ENCODE peak calls at places on chromosomes 7 and 10, in five cellular contexts. One of them, this sample, is unnamed.
A peak's percentile ranks its signal among the peaks of the same experiment; 100 is the strongest.

GRCh38 chr7:74059681-74060588 is 23.7 kb upstream of the LIMK1 start:
- DNase-seq in stimulated activated CD4-positive, alpha-beta T cell treated with anti-CD3 and anti-CD28 coated beads, Interleukin-12 subunit alpha, Interleukin-12 subunit beta, amount 100 ng/mL, for 48 hours: no peak
- DNase-seq in NCI-H2081: no peak
- DNase-seq in CD8-positive, alpha-beta memory T cell: no peak
- DNase-seq in small intestine: peak; percentile 95
- DNase-seq in this sample: no peak

GRCh38 chr10:48469516-48470020 is 135.3 kb downstream of the ARHGAP22 start:
- DNase-seq in stimulated activated CD4-positive, alpha-beta T cell treated with anti-CD3 and anti-CD28 coated beads, Interleukin-12 subunit alpha, Interleukin-12 subunit beta, amount 100 ng/mL, for 48 hours: no peak
- DNase-seq in NCI-H2081: no peak
- DNase-seq in CD8-positive, alpha-beta memory T cell: no peak
- DNase-seq in small intestine: no peak
- DNase-seq in this sample: no peak

GRCh38 chr10:71536332-71536731 is 139.6 kb downstream of the CDH23 start:
- DNase-seq in stimulated activated CD4-positive, alpha-beta T cell treated with anti-CD3 and anti-CD28 coated beads, Interleukin-12 subunit alpha, Interleukin-12 subunit beta, amount 100 ng/mL, for 48 hours: no peak
- DNase-seq in NCI-H2081: no peak
- DNase-seq in CD8-positive, alpha-beta memory T cell: no peak
- DNase-seq in small intestine: no peak
- DNase-seq in this sample: no peak

GRCh38 chr10:118904284-118904683 is 125.2 kb upstream of the NANOS1 start:
- DNase-seq in stimulated activated CD4-positive, alpha-beta T cell treated with anti-CD3 and anti-CD28 coated beads, Interleukin-12 subunit alpha, Interleukin-12 subunit beta, amount 100 ng/mL, for 48 hours: no peak
- DNase-seq in NCI-H2081: no peak
- DNase-seq in CD8-positive, alpha-beta memory T cell: no peak
- DNase-seq in small intestine: no peak
- DNase-seq in this sample: no peak

GRCh38 chr7:73703985-73704639 is 15.4 kb downstream of the STX1A start:
- DNase-seq in stimulated activated CD4-positive, alpha-beta T cell treated with anti-CD3 and anti-CD28 coated beads, Interleukin-12 subunit alpha, Interleukin-12 subunit beta, amount 100 ng/mL, for 48 hours: no peak
- DNase-seq in NCI-H2081: no peak
- DNase-seq in CD8-positive, alpha-beta memory T cell: peak; percentile 28
- DNase-seq in small intestine: peak; percentile 79
- DNase-seq in this sample: no peak

GRCh38 chr10:117262296-117263293 is 21.7 kb downstream of the SLC18A2 start:
- DNase-seq in stimulated activated CD4-positive, alpha-beta T cell treated with anti-CD3 and anti-CD28 coated beads, Interleukin-12 subunit alpha, Interleukin-12 subunit beta, amount 100 ng/mL, for 48 hours: no peak
- DNase-seq in NCI-H2081: no peak
- DNase-seq in CD8-positive, alpha-beta memory T cell: no peak
- DNase-seq in small intestine: peak; percentile 38
- DNase-seq in this sample: no peak

GRCh38 chr10:125148021-125148439 is 12.3 kb downstream of the CTBP2 start:
- DNase-seq in stimulated activated CD4-positive, alpha-beta T cell treated with anti-CD3 and anti-CD28 coated beads, Interleukin-12 subunit alpha, Interleukin-12 subunit beta, amount 100 ng/mL, for 48 hours: no peak
- DNase-seq in NCI-H2081: no peak
- DNase-seq in CD8-positive, alpha-beta memory T cell: no peak
- DNase-seq in small intestine: peak; percentile 26
- DNase-seq in this sample: no peak

GRCh38 chr10:99965700-99966099 is 44.0 kb downstream of the DNMBP start:
- DNase-seq in stimulated activated CD4-positive, alpha-beta T cell treated with anti-CD3 and anti-CD28 coated beads, Interleukin-12 subunit alpha, Interleukin-12 subunit beta, amount 100 ng/mL, for 48 hours: no peak
- DNase-seq in NCI-H2081: no peak
- DNase-seq in CD8-positive, alpha-beta memory T cell: no peak
- DNase-seq in small intestine: no peak
- DNase-seq in this sample: no peak

GRCh38 chr10:22027666-22028238 is 24.2 kb upstream of the DNAJC1 start:
- DNase-seq in stimulated activated CD4-positive, alpha-beta T cell treated with anti-CD3 and anti-CD28 coated beads, Interleukin-12 subunit alpha, Interleukin-12 subunit beta, amount 100 ng/mL, for 48 hours: no peak
- DNase-seq in NCI-H2081: no peak
- DNase-seq in CD8-positive, alpha-beta memory T cell: no peak
- DNase-seq in small intestine: no peak
- DNase-seq in this sample: no peak

GRCh38 chr10:108782411-108782810 is 1140.9 kb downstream of the XPNPEP1 start:
- DNase-seq in stimulated activated CD4-positive, alpha-beta T cell treated with anti-CD3 and anti-CD28 coated beads, Interleukin-12 subunit alpha, Interleukin-12 subunit beta, amount 100 ng/mL, for 48 hours: no peak
- DNase-seq in NCI-H2081: no peak
- DNase-seq in CD8-positive, alpha-beta memory T cell: no peak
- DNase-seq in small intestine: no peak
- DNase-seq in this sample: no peak

GRCh38 chr7:101743241-101743994 is 74.0 kb upstream of the CUX1 start:
- DNase-seq in stimulated activated CD4-positive, alpha-beta T cell treated with anti-CD3 and anti-CD28 coated beads, Interleukin-12 subunit alpha, Interleukin-12 subunit beta, amount 100 ng/mL, for 48 hours: peak; percentile 50
- DNase-seq in NCI-H2081: peak; percentile 39
- DNase-seq in CD8-positive, alpha-beta memory T cell: peak; percentile 77
- DNase-seq in small intestine: peak; percentile 70
- DNase-seq in this sample: peak; percentile 27

GRCh38 chr7:55550838-55551537 is 21.3 kb downstream of the VOPP1 start:
- DNase-seq in stimulated activated CD4-positive, alpha-beta T cell treated with anti-CD3 and anti-CD28 coated beads, Interleukin-12 subunit alpha, Interleukin-12 subunit beta, amount 100 ng/mL, for 48 hours: no peak
- DNase-seq in NCI-H2081: no peak
- DNase-seq in CD8-positive, alpha-beta memory T cell: no peak
- DNase-seq in small intestine: peak; percentile 74
- DNase-seq in this sample: no peak

GRCh38 chr7:2870471-2870941 is 26.4 kb upstream of the GNA12 start:
- DNase-seq in stimulated activated CD4-positive, alpha-beta T cell treated with anti-CD3 and anti-CD28 coated beads, Interleukin-12 subunit alpha, Interleukin-12 subunit beta, amount 100 ng/mL, for 48 hours: peak; percentile 47
- DNase-seq in NCI-H2081: no peak
- DNase-seq in CD8-positive, alpha-beta memory T cell: no peak
- DNase-seq in small intestine: peak; percentile 44
- DNase-seq in this sample: no peak

GRCh38 chr7:2010551-2011265 is 222.0 kb downstream of the MAD1L1 start:
- DNase-seq in stimulated activated CD4-positive, alpha-beta T cell treated with anti-CD3 and anti-CD28 coated beads, Interleukin-12 subunit alpha, Interleukin-12 subunit beta, amount 100 ng/mL, for 48 hours: no peak
- DNase-seq in NCI-H2081: no peak
- DNase-seq in CD8-positive, alpha-beta memory T cell: no peak
- DNase-seq in small intestine: no peak
- DNase-seq in this sample: no peak

GRCh38 chr10:24305551-24306506 is 96.9 kb downstream of the KIAA1217 start:
- DNase-seq in stimulated activated CD4-positive, alpha-beta T cell treated with anti-CD3 and anti-CD28 coated beads, Interleukin-12 subunit alpha, Interleukin-12 subunit beta, amount 100 ng/mL, for 48 hours: no peak
- DNase-seq in NCI-H2081: no peak
- DNase-seq in CD8-positive, alpha-beta memory T cell: no peak
- DNase-seq in small intestine: no peak
- DNase-seq in this sample: no peak

GRCh38 chr10:65950075-65950474 is 975.8 kb upstream of the LRRTM3 start:
- DNase-seq in stimulated activated CD4-positive, alpha-beta T cell treated with anti-CD3 and anti-CD28 coated beads, Interleukin-12 subunit alpha, Interleukin-12 subunit beta, amount 100 ng/mL, for 48 hours: no peak
- DNase-seq in NCI-H2081: no peak
- DNase-seq in CD8-positive, alpha-beta memory T cell: no peak
- DNase-seq in small intestine: no peak
- DNase-seq in this sample: no peak

GRCh38 chr7:75945297-75946168 is 30.6 kb downstream of the POR start:
- DNase-seq in stimulated activated CD4-positive, alpha-beta T cell treated with anti-CD3 and anti-CD28 coated beads, Interleukin-12 subunit alpha, Interleukin-12 subunit beta, amount 100 ng/mL, for 48 hours: no peak
- DNase-seq in NCI-H2081: no peak
- DNase-seq in CD8-positive, alpha-beta memory T cell: no peak
- DNase-seq in small intestine: peak; percentile 94
- DNase-seq in this sample: no peak

GRCh38 chr7:29607889-29608288 is 44.3 kb downstream of the PRR15 start:
- DNase-seq in stimulated activated CD4-positive, alpha-beta T cell treated with anti-CD3 and anti-CD28 coated beads, Interleukin-12 subunit alpha, Interleukin-12 subunit beta, amount 100 ng/mL, for 48 hours: no peak
- DNase-seq in NCI-H2081: no peak
- DNase-seq in CD8-positive, alpha-beta memory T cell: no peak
- DNase-seq in small intestine: peak; percentile 67
- DNase-seq in this sample: no peak

GRCh38 chr10:70757856-70758255 is 27.3 kb downstream of the TBATA start:
- DNase-seq in stimulated activated CD4-positive, alpha-beta T cell treated with anti-CD3 and anti-CD28 coated beads, Interleukin-12 subunit alpha, Interleukin-12 subunit beta, amount 100 ng/mL, for 48 hours: no peak
- DNase-seq in NCI-H2081: no peak
- DNase-seq in CD8-positive, alpha-beta memory T cell: no peak
- DNase-seq in small intestine: no peak
- DNase-seq in this sample: no peak

GRCh38 chr7:151792011-151792410 is 84.9 kb downstream of the PRKAG2 start:
- DNase-seq in stimulated activated CD4-positive, alpha-beta T cell treated with anti-CD3 and anti-CD28 coated beads, Interleukin-12 subunit alpha, Interleukin-12 subunit beta, amount 100 ng/mL, for 48 hours: no peak
- DNase-seq in NCI-H2081: no peak
- DNase-seq in CD8-positive, alpha-beta memory T cell: no peak
- DNase-seq in small intestine: no peak
- DNase-seq in this sample: no peak

GRCh38 chr10:6778992-6779701 is 199.1 kb upstream of the PRKCQ start:
- DNase-seq in stimulated activated CD4-positive, alpha-beta T cell treated with anti-CD3 and anti-CD28 coated beads, Interleukin-12 subunit alpha, Interleukin-12 subunit beta, amount 100 ng/mL, for 48 hours: no peak
- DNase-seq in NCI-H2081: no peak
- DNase-seq in CD8-positive, alpha-beta memory T cell: no peak
- DNase-seq in small intestine: no peak
- DNase-seq in this sample: no peak

GRCh38 chr7:155458317-155459132 is 596 bp downstream of the EN2 start:
- DNase-seq in stimulated activated CD4-positive, alpha-beta T cell treated with anti-CD3 and anti-CD28 coated beads, Interleukin-12 subunit alpha, Interleukin-12 subunit beta, amount 100 ng/mL, for 48 hours: no peak
- DNase-seq in NCI-H2081: no peak
- DNase-seq in CD8-positive, alpha-beta memory T cell: no peak
- DNase-seq in small intestine: no peak
- DNase-seq in this sample: no peak

GRCh38 chr7:157612009-157612663 is 275.3 kb downstream of the DNAJB6 start:
- DNase-seq in stimulated activated CD4-positive, alpha-beta T cell treated with anti-CD3 and anti-CD28 coated beads, Interleukin-12 subunit alpha, Interleukin-12 subunit beta, amount 100 ng/mL, for 48 hours: no peak
- DNase-seq in NCI-H2081: no peak
- DNase-seq in CD8-positive, alpha-beta memory T cell: no peak
- DNase-seq in small intestine: no peak
- DNase-seq in this sample: no peak

GRCh38 chr10:104267721-104268690 is 978 bp upstream of the GSTO2 start:
- DNase-seq in stimulated activated CD4-positive, alpha-beta T cell treated with anti-CD3 and anti-CD28 coated beads, Interleukin-12 subunit alpha, Interleukin-12 subunit beta, amount 100 ng/mL, for 48 hours: peak; percentile 47
- DNase-seq in NCI-H2081: no peak
- DNase-seq in CD8-positive, alpha-beta memory T cell: peak; percentile 20
- DNase-seq in small intestine: peak; percentile 35
- DNase-seq in this sample: no peak

GRCh38 chr10:87590705-87591588 is 68.7 kb upstream of the PAPSS2 start:
- DNase-seq in stimulated activated CD4-positive, alpha-beta T cell treated with anti-CD3 and anti-CD28 coated beads, Interleukin-12 subunit alpha, Interleukin-12 subunit beta, amount 100 ng/mL, for 48 hours: no peak
- DNase-seq in NCI-H2081: no peak
- DNase-seq in CD8-positive, alpha-beta memory T cell: no peak
- DNase-seq in small intestine: peak; percentile 78
- DNase-seq in this sample: no peak

GRCh38 chr7:33853361-33854062 is 51.8 kb upstream of the BMPER start:
- DNase-seq in stimulated activated CD4-positive, alpha-beta T cell treated with anti-CD3 and anti-CD28 coated beads, Interleukin-12 subunit alpha, Interleukin-12 subunit beta, amount 100 ng/mL, for 48 hours: no peak
- DNase-seq in NCI-H2081: no peak
- DNase-seq in CD8-positive, alpha-beta memory T cell: no peak
- DNase-seq in small intestine: no peak
- DNase-seq in this sample: no peak

GRCh38 chr7:36686499-36686898 is 37.8 kb downstream of the AOAH start:
- DNase-seq in stimulated activated CD4-positive, alpha-beta T cell treated with anti-CD3 and anti-CD28 coated beads, Interleukin-12 subunit alpha, Interleukin-12 subunit beta, amount 100 ng/mL, for 48 hours: no peak
- DNase-seq in NCI-H2081: no peak
- DNase-seq in CD8-positive, alpha-beta memory T cell: no peak
- DNase-seq in small intestine: peak; percentile 45
- DNase-seq in this sample: no peak

GRCh38 chr10:61899997-61900828 is 1.3 kb upstream of the ARID5B start:
- DNase-seq in stimulated activated CD4-positive, alpha-beta T cell treated with anti-CD3 and anti-CD28 coated beads, Interleukin-12 subunit alpha, Interleukin-12 subunit beta, amount 100 ng/mL, for 48 hours: no peak
- DNase-seq in NCI-H2081: peak; percentile 76
- DNase-seq in CD8-positive, alpha-beta memory T cell: peak; percentile 60
- DNase-seq in small intestine: peak; percentile 62
- DNase-seq in this sample: peak; percentile 56

GRCh38 chr7:72435913-72436480 is 23.9 kb upstream of the CALN1 start:
- DNase-seq in stimulated activated CD4-positive, alpha-beta T cell treated with anti-CD3 and anti-CD28 coated beads, Interleukin-12 subunit alpha, Interleukin-12 subunit beta, amount 100 ng/mL, for 48 hours: no peak
- DNase-seq in NCI-H2081: no peak
- DNase-seq in CD8-positive, alpha-beta memory T cell: no peak
- DNase-seq in small intestine: no peak
- DNase-seq in this sample: no peak

GRCh38 chr10:132743925-132744490 is 41.9 kb downstream of the NKX6-2 start:
- DNase-seq in stimulated activated CD4-positive, alpha-beta T cell treated with anti-CD3 and anti-CD28 coated beads, Interleukin-12 subunit alpha, Interleukin-12 subunit beta, amount 100 ng/mL, for 48 hours: no peak
- DNase-seq in NCI-H2081: no peak
- DNase-seq in CD8-positive, alpha-beta memory T cell: no peak
- DNase-seq in small intestine: no peak
- DNase-seq in this sample: no peak

GRCh38 chr7:143434660-143435059 is 8.6 kb upstream of the TAS2R60 start:
- DNase-seq in stimulated activated CD4-positive, alpha-beta T cell treated with anti-CD3 and anti-CD28 coated beads, Interleukin-12 subunit alpha, Interleukin-12 subunit beta, amount 100 ng/mL, for 48 hours: no peak
- DNase-seq in NCI-H2081: no peak
- DNase-seq in CD8-positive, alpha-beta memory T cell: no peak
- DNase-seq in small intestine: peak; percentile 48
- DNase-seq in this sample: no peak

GRCh38 chr10:109475704-109476103 is 447.6 kb downstream of the XPNPEP1 start:
- DNase-seq in stimulated activated CD4-positive, alpha-beta T cell treated with anti-CD3 and anti-CD28 coated beads, Interleukin-12 subunit alpha, Interleukin-12 subunit beta, amount 100 ng/mL, for 48 hours: no peak
- DNase-seq in NCI-H2081: no peak
- DNase-seq in CD8-positive, alpha-beta memory T cell: no peak
- DNase-seq in small intestine: no peak
- DNase-seq in this sample: peak; percentile 88

GRCh38 chr7:136359333-136359903 is 382.3 kb upstream of the MTPN start:
- DNase-seq in stimulated activated CD4-positive, alpha-beta T cell treated with anti-CD3 and anti-CD28 coated beads, Interleukin-12 subunit alpha, Interleukin-12 subunit beta, amount 100 ng/mL, for 48 hours: no peak
- DNase-seq in NCI-H2081: no peak
- DNase-seq in CD8-positive, alpha-beta memory T cell: no peak
- DNase-seq in small intestine: no peak
- DNase-seq in this sample: no peak

GRCh38 chr10:100346351-100346764 is 675 bp upstream of the SCD start:
- DNase-seq in stimulated activated CD4-positive, alpha-beta T cell treated with anti-CD3 and anti-CD28 coated beads, Interleukin-12 subunit alpha, Interleukin-12 subunit beta, amount 100 ng/mL, for 48 hours: peak; percentile 79
- DNase-seq in NCI-H2081: peak; percentile 66
- DNase-seq in CD8-positive, alpha-beta memory T cell: peak; percentile 35
- DNase-seq in small intestine: peak; percentile 54
- DNase-seq in this sample: peak; percentile 41

GRCh38 chr10:62166331-62167154 is 102.1 kb downstream of the RTKN2 start:
- DNase-seq in stimulated activated CD4-positive, alpha-beta T cell treated with anti-CD3 and anti-CD28 coated beads, Interleukin-12 subunit alpha, Interleukin-12 subunit beta, amount 100 ng/mL, for 48 hours: no peak
- DNase-seq in NCI-H2081: no peak
- DNase-seq in CD8-positive, alpha-beta memory T cell: no peak
- DNase-seq in small intestine: no peak
- DNase-seq in this sample: no peak

GRCh38 chr10:47033541-47034270 is 122.5 kb downstream of the PTPN20 start:
- DNase-seq in stimulated activated CD4-positive, alpha-beta T cell treated with anti-CD3 and anti-CD28 coated beads, Interleukin-12 subunit alpha, Interleukin-12 subunit beta, amount 100 ng/mL, for 48 hours: no peak
- DNase-seq in NCI-H2081: no peak
- DNase-seq in CD8-positive, alpha-beta memory T cell: no peak
- DNase-seq in small intestine: no peak
- DNase-seq in this sample: no peak

GRCh38 chr7:47288060-47288459 is 293.9 kb downstream of the TNS3 start:
- DNase-seq in stimulated activated CD4-positive, alpha-beta T cell treated with anti-CD3 and anti-CD28 coated beads, Interleukin-12 subunit alpha, Interleukin-12 subunit beta, amount 100 ng/mL, for 48 hours: no peak
- DNase-seq in NCI-H2081: no peak
- DNase-seq in CD8-positive, alpha-beta memory T cell: no peak
- DNase-seq in small intestine: no peak
- DNase-seq in this sample: no peak

GRCh38 chr7:151624246-151624928 is 104.7 kb upstream of the RHEB start:
- DNase-seq in stimulated activated CD4-positive, alpha-beta T cell treated with anti-CD3 and anti-CD28 coated beads, Interleukin-12 subunit alpha, Interleukin-12 subunit beta, amount 100 ng/mL, for 48 hours: no peak
- DNase-seq in NCI-H2081: no peak
- DNase-seq in CD8-positive, alpha-beta memory T cell: no peak
- DNase-seq in small intestine: peak; percentile 28
- DNase-seq in this sample: no peak

This sample was measured in NCI-H1694.